ENCODE peak calls at places on chromosomes 5 and 9, in six cellular contexts. G is stimulated activated CD8-positive, alpha-beta memory T cell treated with anti-CD3 and anti-CD28 coated beads, Interleukin-15, amount 100 ng/mL, for 24 hours; W is NCI-H1092; E is HS-27A; N is colonic mucosa; P is cardiac septum. O is an unnamed sample.
A peak's percentile ranks its signal among the peaks of the same experiment; 100 is the strongest.

GRCh38 chr5:36662291-36662851 is 56.0 kb downstream of the SLC1A3 start:
- DNase-seq in G (no peak), W (no peak), E (no peak), N (no peak), P (no peak), O (no peak)

GRCh38 chr5:32520995-32521394 is 64.4 kb upstream of the SUB1 start:
- DNase-seq in G (no peak), W (no peak), E (no peak), N (no peak), P (no peak), O (no peak)

GRCh38 chr5:87210076-87210475 is 57.6 kb upstream of the RASA1 start:
- DNase-seq in G (no peak), W (no peak), E (no peak), N (no peak), P (no peak), O (no peak)

GRCh38 chr5:42641321-42642005 is 115.2 kb upstream of the CCDC152 start:
- DNase-seq in G (no peak), W (no peak), E (no peak), N (no peak), P (no peak), O (no peak)

GRCh38 chr5:150783422-150783928 is 4.9 kb downstream of the SMIM3 start:
- DNase-seq in G (no peak), W (no peak), E (no peak), N (peak; percentile 88), P (peak; percentile 77), O (peak; percentile 44)

GRCh38 chr5:135834639-135835529 is at the start of gene SLC25A48:
- DNase-seq in G (no peak), W (peak; percentile 26), E (no peak), N (peak; percentile 86), P (no peak), O (peak; percentile 56)

GRCh38 chr9:132616725-132617124 is 34.3 kb downstream of the BARHL1 start:
- DNase-seq in G (no peak), W (no peak), E (no peak), N (no peak), P (no peak), O (no peak)

GRCh38 chr5:138448481-138449398 is 9.9 kb downstream of the REEP2 start:
- DNase-seq in G (no peak), W (peak; percentile 94), E (no peak), N (no peak), P (no peak), O (peak; percentile 15)

GRCh38 chr9:2155966-2156365 is 140.8 kb downstream of the SMARCA2 start:
- DNase-seq in G (no peak), W (no peak), E (no peak), N (no peak), P (no peak), O (peak; percentile 38)

GRCh38 chr9:137278061-137278912 is 761 bp downstream of the TOR4A start:
- DNase-seq in G (no peak), W (no peak), E (no peak), N (peak; percentile 48), P (no peak), O (peak; percentile 47)

GRCh38 chr5:61768692-61769281 is 436.7 kb downstream of the ZSWIM6 start:
- DNase-seq in G (no peak), W (no peak), E (peak; percentile 2), N (peak; percentile 18), P (no peak), O (peak; percentile 63)

GRCh38 chr5:39656600-39656999 is 231.8 kb upstream of the DAB2 start:
- DNase-seq in G (no peak), W (no peak), E (no peak), N (no peak), P (no peak), O (no peak)

GRCh38 chr5:14365831-14366435 is 215.7 kb upstream of the OTULINL start:
- DNase-seq in G (no peak), W (no peak), E (no peak), N (no peak), P (no peak), O (no peak)

GRCh38 chr5:140041492-140042421 is 1.3 kb downstream of the NRG2 start:
- DNase-seq in G (no peak), W (no peak), E (peak; percentile 31), N (peak; percentile 22), P (peak; percentile 81), O (peak; percentile 49)

GRCh38 chr9:123607987-123608565 is 252.1 kb downstream of the CRB2 start:
- DNase-seq in G (no peak), W (no peak), E (no peak), N (no peak), P (no peak), O (peak; percentile 91)

GRCh38 chr9:133104718-133105460 is 16.2 kb downstream of the RALGDS start:
- DNase-seq in G (no peak), W (no peak), E (no peak), N (no peak), P (no peak), O (no peak)

GRCh38 chr5:11814373-11814772 is 89.9 kb downstream of the CTNND2 start:
- DNase-seq in G (no peak), W (no peak), E (no peak), N (no peak), P (no peak), O (no peak)

GRCh38 chr9:35490155-35490909 is 421 bp downstream of the RUSC2 start:
- DNase-seq in G (no peak), W (peak; percentile 23), E (peak; percentile 26), N (peak; percentile 33), P (no peak), O (no peak)

GRCh38 chr5:103587185-103587748 is 24.7 kb upstream of the NUDT12 start:
- DNase-seq in G (no peak), W (peak; percentile 32), E (no peak), N (no peak), P (no peak), O (no peak)

GRCh38 chr5:107381189-107381856 is 289.4 kb downstream of the EFNA5 start:
- DNase-seq in G (no peak), W (no peak), E (peak; percentile 54), N (no peak), P (no peak), O (no peak)

GRCh38 chr5:94180761-94181160 is 437.6 kb downstream of the KIAA0825 start:
- DNase-seq in G (no peak), W (no peak), E (no peak), N (no peak), P (no peak), O (no peak)

O was measured in GM12865.